ENCODE peak calls at places on chromosomes 1 and 21, in five cellular contexts. E is AG10803; X is fibroblast of lung; J is IMR-90; P is CD4-positive, alpha-beta memory T cell. I is an unnamed sample.
A peak's percentile ranks its signal among the peaks of the same experiment; 100 is the strongest.

GRCh38 chr1:62210960-62211359 is 16.3 kb downstream of the L1TD1 start:
- DNase-seq in E (no peak), J (no peak), P (no peak), X (no peak), I (no peak)

GRCh38 chr1:22916469-22916817 is 56.2 kb downstream of the LACTBL1 start:
- DNase-seq in J (no peak), P (no peak), X (no peak), E (no peak), I (peak; percentile 65)

GRCh38 chr1:160376525-160377131 is 9.8 kb downstream of the NHLH1 start:
- DNase-seq in E (peak; percentile 74), X (peak; percentile 81), P (no peak), J (peak; percentile 72), I (peak; percentile 79)

GRCh38 chr1:107925565-107925964 is 39.4 kb downstream of the VAV3 start:
- DNase-seq in E (no peak), X (no peak), J (no peak), P (no peak), I (no peak)

GRCh38 chr1:209800984-209801834 is 4.7 kb downstream of the IRF6 start:
- DNase-seq in J (peak; percentile 42), X (no peak), E (peak; percentile 40), P (no peak), I (no peak)

GRCh38 chr1:160117709-160118183 is 2.2 kb downstream of the ATP1A2 start:
- DNase-seq in P (no peak), X (peak; percentile 79), J (peak; percentile 31), E (peak; percentile 49), I (peak; percentile 74)

GRCh38 chr1:16392740-16393139 is 25.7 kb downstream of the SZRD1 start:
- DNase-seq in J (peak; percentile 38), E (no peak), P (no peak), X (peak; percentile 54), I (no peak)

GRCh38 chr1:86753700-86754099 is 49.3 kb downstream of the SH3GLB1 start:
- DNase-seq in J (peak; percentile 10), E (no peak), P (no peak), X (no peak), I (peak; percentile 27)

GRCh38 chr21:42562816-42563215 is 49.2 kb downstream of the SLC37A1 start:
- DNase-seq in E (no peak), X (no peak), P (no peak), J (no peak), I (no peak)

GRCh38 chr1:59697138-59697811 is 117.5 kb upstream of the HOOK1 start:
- DNase-seq in E (no peak), J (no peak), X (peak; percentile 47), P (no peak), I (no peak)

GRCh38 chr21:46191257-46191685 is 7.0 kb upstream of the SPATC1L start:
- DNase-seq in P (no peak), E (peak; percentile 81), J (peak; percentile 85), X (peak; percentile 88), I (peak; percentile 27)

GRCh38 chr1:161970633-161971032 is 53.0 kb downstream of the OLFML2B start:
- DNase-seq in J (no peak), X (no peak), P (no peak), E (no peak), I (peak; percentile 68)

GRCh38 chr1:76336951-76337371 is 262.4 kb downstream of the ST6GALNAC3 start:
- DNase-seq in P (no peak), J (peak; percentile 84), E (peak; percentile 96), X (peak; percentile 98), I (no peak)

GRCh38 chr1:233700338-233700737 is 86.4 kb downstream of the KCNK1 start:
- DNase-seq in J (no peak), P (no peak), X (no peak), E (no peak), I (no peak)

GRCh38 chr1:179079113-179079761 is 2.6 kb upstream of the TOR3A start:
- DNase-seq in P (peak; percentile 53), X (peak; percentile 85), E (peak; percentile 80), J (peak; percentile 81), I (peak; percentile 69)

GRCh38 chr1:16979475-16980327 is 719 bp downstream of the MFAP2 start:
- DNase-seq in E (peak; percentile 67), J (no peak), X (peak; percentile 35), P (no peak), I (peak; percentile 93)

GRCh38 chr1:66764994-66765578 is 12.8 kb downstream of the DYNLT5 start:
- DNase-seq in E (peak; percentile 65), X (peak; percentile 78), J (peak; percentile 66), P (peak; percentile 54), I (peak; percentile 8)

DNA sequence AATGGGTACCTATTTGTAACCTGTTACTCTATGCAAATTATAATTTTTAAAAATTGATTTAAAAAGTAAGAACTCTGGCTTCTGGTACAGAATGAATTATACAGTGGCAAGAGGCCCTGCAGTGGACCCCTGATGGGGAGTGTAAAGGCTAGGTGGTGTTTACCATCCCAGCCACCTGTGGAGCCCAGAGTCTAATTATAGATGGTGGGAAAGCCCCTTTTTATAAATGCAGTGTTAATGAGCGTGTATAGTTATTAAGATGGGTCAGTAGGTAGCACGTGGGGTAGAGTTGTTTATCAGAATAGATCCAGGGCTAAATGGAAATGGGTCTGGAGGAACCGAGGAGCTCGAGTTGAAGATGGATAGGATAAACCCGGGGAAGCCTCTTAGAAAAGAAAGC is 13.9 kb upstream of the PRELP start:
- DNase-seq in X (no peak), J (no peak), P (no peak), E (no peak), I (no peak)
- H3K4me3 ChIP-seq in X (no peak overlapping the region), J (no peak overlapping the region), P (no peak overlapping the region), E (no peak overlapping the region), I (no peak overlapping the region)

GRCh38 chr1:19560480-19560879 is 75.1 kb upstream of the CAPZB start:
- DNase-seq in X (no peak), J (no peak), E (no peak), P (no peak), I (no peak)

GRCh38 chr1:19557609-19558051 is 72.3 kb upstream of the CAPZB start:
- DNase-seq in X (peak; percentile 28), P (no peak), J (peak; percentile 30), E (no peak), I (no peak)

GRCh38 chr1:19559641-19560040 is 74.3 kb upstream of the CAPZB start:
- DNase-seq in J (peak; percentile 82), E (peak; percentile 78), P (no peak), X (peak; percentile 64), I (no peak)

GRCh38 chr1:19564366-19564765 is 79.0 kb upstream of the CAPZB start:
- DNase-seq in X (no peak), J (no peak), E (no peak), P (no peak), I (no peak)

GRCh38 chr1:19563336-19564097 is 78.2 kb upstream of the CAPZB start:
- DNase-seq in J (peak; percentile 41), P (no peak), X (peak; percentile 70), E (peak; percentile 58), I (peak; percentile 34)
- H3K4me3 ChIP-seq in J (peak overlapping the region; percentile 28), P (no peak overlapping the region), X (peak overlapping the region; percentile 23), E (peak overlapping the region; percentile 47), I (no peak overlapping the region)

GRCh38 chr1:8027748-8028631 is 1.9 kb upstream of the ERRFI1 start:
- DNase-seq in J (peak; percentile 92), E (peak; percentile 95), X (peak; percentile 88), P (no peak), I (no peak)

GRCh38 chr1:8025061-8025670 is 943 bp downstream of the ERRFI1 start:
- DNase-seq in E (peak; percentile 17), P (no peak), J (no peak), X (peak; percentile 39), I (no peak)

GRCh38 chr1:8026153-8026975 is at the start of gene ERRFI1:
- DNase-seq in X (peak; percentile 97), J (peak; percentile 93), P (peak; percentile 81), E (peak; percentile 95), I (peak; percentile 98)

GRCh38 chr1:8025671-8026144 is 401 bp downstream of the ERRFI1 start:
- DNase-seq in X (no peak), E (no peak), P (no peak), J (no peak), I (no peak)

GRCh38 chr1:8026976-8027747 is 1.1 kb upstream of the ERRFI1 start:
- DNase-seq in E (no peak), P (no peak), X (peak; percentile 83), J (peak; percentile 80), I (peak; percentile 54)
- H3K4me3 ChIP-seq in E (peak overlapping the region; percentile 66), P (no peak overlapping the region), X (peak overlapping the region; percentile 38), J (peak overlapping the region; percentile 66), I (peak overlapping the region; percentile 79)

GRCh38 chr1:32426489-32427255 is 32.4 kb upstream of the BSDC1 start:
- DNase-seq in P (no peak), J (no peak), X (no peak), E (no peak), I (peak; percentile 62)
- H3K4me3 ChIP-seq in P (no peak overlapping the region), J (peak overlapping the region; percentile 24), X (no peak overlapping the region), E (no peak overlapping the region), I (peak overlapping the region; percentile 9)

GRCh38 chr1:78497196-78497595 is 6.4 kb downstream of the PTGFR start:
- DNase-seq in J (no peak), P (no peak), E (peak; percentile 74), X (no peak), I (no peak)

GRCh38 chr1:78491311-78492071 is 717 bp downstream of the PTGFR start:
- DNase-seq in E (peak; percentile 80), X (peak; percentile 37), J (peak; percentile 61), P (no peak), I (peak; percentile 65)

GRCh38 chr1:78492376-78492950 is 1.7 kb downstream of the PTGFR start:
- DNase-seq in E (peak; percentile 77), X (no peak), P (no peak), J (no peak), I (no peak)

GRCh38 chr1:78490861-78491310 is at the start of gene PTGFR:
- DNase-seq in J (peak; percentile 36), P (no peak), E (peak; percentile 52), X (peak; percentile 27), I (peak; percentile 69)

DNA sequence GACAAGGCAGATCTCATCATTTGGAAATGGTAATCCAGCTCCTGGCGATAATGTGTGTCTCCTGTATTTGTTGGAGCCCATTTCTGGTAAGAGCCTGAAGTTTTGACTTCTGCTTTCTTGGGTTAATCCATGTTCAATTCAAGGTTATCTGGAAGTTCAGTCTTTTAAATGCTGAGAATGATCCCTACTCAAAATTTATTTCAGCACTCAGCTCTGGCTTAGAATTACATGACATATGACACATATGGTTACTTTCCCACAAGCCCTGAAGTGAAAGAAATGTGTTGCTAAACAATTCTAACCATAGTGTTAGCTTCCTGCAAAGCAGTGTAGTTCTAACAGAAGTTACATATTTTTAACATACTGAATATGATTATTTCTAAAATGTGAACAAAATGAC is 2.7 kb downstream of the PTGFR start:
- DNase-seq in E (peak; percentile 50), X (peak; percentile 43), J (peak; percentile 37), P (no peak), I (no peak)
- H3K4me3 ChIP-seq in E (peak overlapping the region; percentile 92), X (no peak overlapping the region), J (no peak overlapping the region), P (no peak overlapping the region), I (no peak overlapping the region)

GRCh38 chr1:156420209-156421061 is 51.4 kb downstream of the RHBG start:
- DNase-seq in J (no peak), X (no peak), E (no peak), P (peak; percentile 68), I (peak; percentile 84)
- H3K4me3 ChIP-seq in J (no peak overlapping the region), X (no peak overlapping the region), E (no peak overlapping the region), P (peak overlapping the region; percentile 71), I (peak overlapping the region; percentile 61)

DNA sequence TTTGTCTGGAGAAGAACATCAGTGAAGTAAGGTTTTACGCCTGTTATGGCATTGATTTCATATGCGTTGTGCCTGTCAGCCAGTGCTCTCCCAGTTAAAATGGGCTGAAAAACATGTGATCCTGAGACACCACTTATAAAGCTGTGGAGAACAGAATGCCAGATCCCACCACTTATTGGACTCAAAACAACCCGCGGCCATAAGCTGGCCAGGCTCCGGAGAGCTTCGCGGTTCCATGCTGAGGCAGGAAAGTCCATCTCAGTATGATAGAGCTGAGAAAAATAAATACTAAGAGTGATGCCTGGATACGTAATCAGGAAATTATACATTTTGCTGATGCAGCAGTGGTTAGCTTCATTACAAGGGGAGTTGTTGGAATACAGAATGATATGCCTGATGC is 5.1 kb downstream of the APOBEC4 start:
- DNase-seq in J (no peak), X (no peak), E (no peak), P (no peak), I (no peak)
- H3K4me3 ChIP-seq in J (no peak overlapping the region), X (no peak overlapping the region), E (no peak overlapping the region), P (no peak overlapping the region), I (no peak overlapping the region)